ENCODE peak calls at places on chromosomes 13 and 19, in four cellular contexts. One of them, this sample, is unnamed.

GRCh38 chr19:41701401-41702075 is 6.9 kb upstream of the CEACAM5 start:
- DNase-seq in transverse colon: peak
- DNase-seq in adrenal gland: no peak
- DNase-seq in cardiac fibroblast: no peak
- DNase-seq in this sample: no peak

GRCh38 chr19:39197808-39198207 is 1.0 kb downstream of the NCCRP1 start:
- DNase-seq in transverse colon: no peak
- DNase-seq in adrenal gland: no peak
- DNase-seq in cardiac fibroblast: no peak
- DNase-seq in this sample: no peak

GRCh38 chr19:7677664-7678311 is 898 bp downstream of the MCEMP1 start:
- DNase-seq in transverse colon: no peak
- DNase-seq in adrenal gland: no peak
- DNase-seq in cardiac fibroblast: no peak
- DNase-seq in this sample: no peak

GRCh38 chr19:43412441-43412840 is 2.2 kb upstream of the TEX101 start:
- DNase-seq in transverse colon: no peak
- DNase-seq in adrenal gland: no peak
- DNase-seq in cardiac fibroblast: no peak
- DNase-seq in this sample: no peak

GRCh38 chr13:26377038-26377437 is 123.1 kb downstream of the CDK8 start:
- DNase-seq in transverse colon: no peak
- DNase-seq in adrenal gland: no peak
- DNase-seq in cardiac fibroblast: peak
- DNase-seq in this sample: no peak

GRCh38 chr13:49206641-49207040 is 13.5 kb upstream of the MLNR start:
- DNase-seq in transverse colon: no peak
- DNase-seq in adrenal gland: no peak
- DNase-seq in cardiac fibroblast: no peak
- DNase-seq in this sample: no peak

GRCh38 chr13:57996717-57997116 is 365.2 kb downstream of the PCDH17 start:
- DNase-seq in transverse colon: no peak
- DNase-seq in adrenal gland: no peak
- DNase-seq in cardiac fibroblast: no peak
- DNase-seq in this sample: peak

GRCh38 chr19:6527893-6528543 is 2.8 kb upstream of the TNFSF9 start:
- DNase-seq in transverse colon: no peak
- DNase-seq in adrenal gland: no peak
- DNase-seq in cardiac fibroblast: no peak
- DNase-seq in this sample: no peak

GRCh38 chr19:20928371-20928770 is 5.3 kb downstream of the ZNF85 start:
- DNase-seq in transverse colon: no peak
- DNase-seq in adrenal gland: no peak
- DNase-seq in cardiac fibroblast: peak
- DNase-seq in this sample: peak

GRCh38 chr19:42099336-42099925 is 23.5 kb downstream of the ZNF574 start:
- DNase-seq in transverse colon: no peak
- DNase-seq in adrenal gland: no peak
- DNase-seq in cardiac fibroblast: no peak
- DNase-seq in this sample: no peak

GRCh38 chr13:44932850-44933251 is 56.4 kb downstream of the NUFIP1 start:
- DNase-seq in transverse colon: no peak
- DNase-seq in adrenal gland: peak
- DNase-seq in cardiac fibroblast: peak
- DNase-seq in this sample: peak

GRCh38 chr13:95298169-95298940 is 2.9 kb downstream of the ABCC4 start:
- DNase-seq in transverse colon: no peak
- DNase-seq in adrenal gland: no peak
- DNase-seq in cardiac fibroblast: no peak
- DNase-seq in this sample: no peak

GRCh38 chr13:26971990-26972888 is 199.4 kb downstream of the USP12 start:
- DNase-seq in transverse colon: peak
- DNase-seq in adrenal gland: no peak
- DNase-seq in cardiac fibroblast: no peak
- DNase-seq in this sample: peak

GRCh38 chr19:35041548-35042055 is at the start of gene HPN:
- DNase-seq in transverse colon: no peak
- DNase-seq in adrenal gland: no peak
- DNase-seq in cardiac fibroblast: no peak
- DNase-seq in this sample: no peak

GRCh38 chr19:49849433-49850220 is 1.3 kb upstream of the PTOV1 start:
- DNase-seq in transverse colon: no peak
- DNase-seq in adrenal gland: no peak
- DNase-seq in cardiac fibroblast: no peak
- DNase-seq in this sample: no peak

GRCh38 chr19:38320969-38321339 is 1.3 kb downstream of the KCNK6 start:
- DNase-seq in transverse colon: no peak
- DNase-seq in adrenal gland: no peak
- DNase-seq in cardiac fibroblast: no peak
- DNase-seq in this sample: no peak

GRCh38 chr19:33388817-33389573 is 15.5 kb downstream of the CEBPG start:
- DNase-seq in transverse colon: no peak
- DNase-seq in adrenal gland: no peak
- DNase-seq in cardiac fibroblast: no peak
- DNase-seq in this sample: no peak

GRCh38 chr19:28521614-28522544 is 691.1 kb downstream of the UQCRFS1 start:
- DNase-seq in transverse colon: no peak
- DNase-seq in adrenal gland: no peak
- DNase-seq in cardiac fibroblast: no peak
- DNase-seq in this sample: no peak

GRCh38 chr13:65808061-65808460 is 1422.1 kb downstream of the PCDH9 start:
- DNase-seq in transverse colon: no peak
- DNase-seq in adrenal gland: no peak
- DNase-seq in cardiac fibroblast: peak
- DNase-seq in this sample: peak

GRCh38 chr13:67193979-67194378 is 36.2 kb downstream of the PCDH9 start:
- DNase-seq in transverse colon: no peak
- DNase-seq in adrenal gland: no peak
- DNase-seq in cardiac fibroblast: no peak
- DNase-seq in this sample: no peak

GRCh38 chr13:76832258-76832988 is 53.8 kb downstream of the KCTD12 start:
- DNase-seq in transverse colon: no peak
- DNase-seq in adrenal gland: no peak
- DNase-seq in cardiac fibroblast: no peak
- DNase-seq in this sample: no peak

GRCh38 chr13:74487091-74487722 is 353.0 kb upstream of the KLF12 start:
- DNase-seq in transverse colon: no peak
- DNase-seq in adrenal gland: no peak
- DNase-seq in cardiac fibroblast: no peak
- DNase-seq in this sample: peak

GRCh38 chr13:71864981-71865857 is 1.8 kb downstream of the DACH1 start:
- DNase-seq in transverse colon: peak
- DNase-seq in adrenal gland: peak
- DNase-seq in cardiac fibroblast: no peak
- DNase-seq in this sample: peak

DNA sequence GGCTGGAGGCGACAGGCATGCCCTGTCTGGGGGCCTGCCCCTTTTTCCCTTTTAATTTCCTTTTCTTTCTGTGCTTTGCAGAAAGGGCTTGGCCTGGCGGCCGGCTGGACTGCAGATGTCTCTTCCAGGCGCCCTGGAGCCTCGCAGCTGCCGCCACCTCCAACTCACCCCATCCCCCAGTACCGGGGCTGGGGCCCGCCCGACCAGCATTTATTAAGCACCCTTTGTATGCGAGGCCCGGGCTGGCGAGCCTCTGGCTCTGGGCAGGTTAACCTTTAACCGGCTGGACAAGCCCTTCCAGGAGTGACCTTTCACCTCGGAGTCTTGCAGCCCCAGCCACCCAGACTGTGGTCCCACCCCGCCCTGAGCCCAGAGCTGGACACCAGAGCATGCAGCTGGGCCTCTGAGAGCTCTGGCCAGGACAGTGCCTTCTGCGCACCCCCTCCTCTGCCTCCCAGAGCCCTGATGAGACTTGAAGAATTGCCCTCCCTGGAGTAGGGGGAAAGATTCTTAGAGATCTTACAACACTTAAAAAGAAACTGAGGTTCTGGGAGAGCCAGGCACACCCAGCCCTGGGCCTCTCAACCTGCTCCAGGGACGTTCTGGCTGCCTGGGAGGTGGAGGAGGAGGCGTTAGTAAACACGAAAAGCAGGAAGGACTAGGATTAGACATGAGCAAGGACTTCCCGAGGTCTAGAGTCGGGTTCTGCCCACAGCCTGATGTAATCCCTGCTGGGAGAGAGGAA is 1.1 kb upstream of the NR2F6 start:
- DNase-seq in transverse colon: peak
- DNase-seq in adrenal gland: peak
- DNase-seq in cardiac fibroblast: no peak
- DNase-seq in this sample: peak
- H3K4me3 ChIP-seq in transverse colon: peak
- H3K4me3 ChIP-seq in adrenal gland: no peak
- H3K4me3 ChIP-seq in cardiac fibroblast: no peak
- H3K4me3 ChIP-seq in this sample: no peak

GRCh38 chr13:114020750-114021463 is 47.0 kb upstream of the C13orf46 start:
- DNase-seq in transverse colon: peak
- DNase-seq in adrenal gland: no peak
- DNase-seq in cardiac fibroblast: no peak
- DNase-seq in this sample: no peak
- TF ChIP-seq CTCF in transverse colon: no peak
- TF ChIP-seq CTCF in adrenal gland: no peak
- TF ChIP-seq CTCF in cardiac fibroblast: no peak
- TF ChIP-seq CTCF in this sample: no peak

GRCh38 chr13:47707414-47707813 is 293.7 kb downstream of the SUCLA2 start:
- DNase-seq in transverse colon: no peak
- DNase-seq in adrenal gland: no peak
- DNase-seq in cardiac fibroblast: no peak
- DNase-seq in this sample: no peak
- H3K4me3 ChIP-seq in transverse colon: no peak
- H3K4me3 ChIP-seq in adrenal gland: no peak
- H3K4me3 ChIP-seq in cardiac fibroblast: no peak
- H3K4me3 ChIP-seq in this sample: no peak

GRCh38 chr19:46613525-46613924 is 11.4 kb downstream of the PTGIR start:
- DNase-seq in transverse colon: no peak
- DNase-seq in adrenal gland: no peak
- DNase-seq in cardiac fibroblast: no peak
- DNase-seq in this sample: no peak
- TF ChIP-seq CTCF in transverse colon: no peak
- TF ChIP-seq CTCF in adrenal gland: no peak
- TF ChIP-seq CTCF in cardiac fibroblast: no peak
- TF ChIP-seq CTCF in this sample: no peak

GRCh38 chr13:37640499-37640898 is 41.9 kb upstream of the POSTN start:
- DNase-seq in transverse colon: no peak
- DNase-seq in adrenal gland: no peak
- DNase-seq in cardiac fibroblast: peak
- DNase-seq in this sample: peak
- H3K4me3 ChIP-seq in transverse colon: no peak
- H3K4me3 ChIP-seq in adrenal gland: no peak
- H3K4me3 ChIP-seq in cardiac fibroblast: no peak
- H3K4me3 ChIP-seq in this sample: no peak

GRCh38 chr13:96963786-96964475 is 30.3 kb downstream of the OXGR1 start:
- DNase-seq in transverse colon: no peak
- DNase-seq in adrenal gland: no peak
- DNase-seq in cardiac fibroblast: no peak
- DNase-seq in this sample: no peak

GRCh38 chr13:96966415-96967102 is 27.7 kb downstream of the OXGR1 start:
- DNase-seq in transverse colon: no peak
- DNase-seq in adrenal gland: no peak
- DNase-seq in cardiac fibroblast: no peak
- DNase-seq in this sample: no peak

GRCh38 chr13:96968027-96968426 is 26.2 kb downstream of the OXGR1 start:
- DNase-seq in transverse colon: no peak
- DNase-seq in adrenal gland: no peak
- DNase-seq in cardiac fibroblast: no peak
- DNase-seq in this sample: no peak

DNA sequence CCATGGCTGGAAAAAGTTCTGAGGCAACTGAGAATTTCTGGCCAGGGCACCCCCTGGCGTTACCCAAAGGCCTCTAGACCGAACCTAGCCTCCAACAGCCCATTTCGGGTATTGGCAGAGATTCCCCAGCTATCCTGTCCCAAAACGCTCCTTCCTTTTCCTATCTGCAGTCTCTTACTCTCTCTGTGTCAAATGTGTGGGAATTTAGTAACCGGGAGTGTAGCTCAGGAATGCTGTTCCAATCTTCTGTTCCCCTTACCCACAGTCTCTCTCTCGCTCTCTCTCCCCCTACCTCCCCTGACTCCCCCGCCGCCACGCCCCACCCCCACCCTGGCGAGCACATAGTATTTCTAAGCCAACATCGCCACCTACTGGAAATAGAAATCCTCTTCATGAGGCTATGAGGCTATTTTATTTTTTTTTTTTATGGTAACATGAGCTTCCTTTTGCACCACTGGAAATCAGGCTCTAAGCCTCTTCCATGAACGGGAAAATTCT is 27.0 kb downstream of the OXGR1 start:
- DNase-seq in transverse colon: no peak
- DNase-seq in adrenal gland: no peak
- DNase-seq in cardiac fibroblast: no peak
- DNase-seq in this sample: no peak
- TF ChIP-seq CTCF in transverse colon: no peak
- TF ChIP-seq CTCF in adrenal gland: peak
- TF ChIP-seq CTCF in cardiac fibroblast: no peak
- TF ChIP-seq CTCF in this sample: no peak

DNA sequence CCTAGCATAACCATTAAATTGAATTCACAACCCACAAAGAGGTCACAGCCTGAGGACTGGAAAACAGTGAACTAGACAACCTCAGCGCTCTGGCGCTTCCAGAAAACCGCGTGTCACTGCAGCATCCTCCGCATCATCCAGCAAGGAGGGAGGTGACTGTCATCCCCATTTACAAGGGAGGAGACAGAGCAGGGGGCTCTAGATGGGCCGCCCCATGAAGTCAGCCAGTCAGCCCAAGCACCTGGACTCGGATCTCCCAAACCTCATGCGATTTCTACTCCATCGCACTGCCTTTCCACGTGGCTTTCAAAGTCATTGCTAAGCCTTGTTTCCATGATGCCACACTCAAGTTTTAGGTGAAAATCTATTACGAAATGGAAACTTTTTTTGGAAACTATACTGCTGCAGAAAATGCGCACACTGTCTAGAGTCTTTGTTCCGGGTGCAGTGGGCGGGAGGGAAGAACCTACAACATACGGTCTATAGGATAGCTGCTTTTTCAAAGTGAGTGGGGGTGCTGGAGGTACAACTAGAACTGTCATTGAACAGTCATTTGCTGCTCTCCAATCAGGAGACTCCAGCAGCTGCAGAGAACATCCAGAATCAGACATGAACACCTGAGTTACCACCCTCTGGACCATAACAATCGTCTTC is 2.8 kb downstream of the AP3D1 start:
- DNase-seq in transverse colon: no peak
- DNase-seq in adrenal gland: no peak
- DNase-seq in cardiac fibroblast: no peak
- DNase-seq in this sample: no peak
- H3K4me3 ChIP-seq in transverse colon: no peak
- H3K4me3 ChIP-seq in adrenal gland: no peak
- H3K4me3 ChIP-seq in cardiac fibroblast: no peak
- H3K4me3 ChIP-seq in this sample: no peak

DNA sequence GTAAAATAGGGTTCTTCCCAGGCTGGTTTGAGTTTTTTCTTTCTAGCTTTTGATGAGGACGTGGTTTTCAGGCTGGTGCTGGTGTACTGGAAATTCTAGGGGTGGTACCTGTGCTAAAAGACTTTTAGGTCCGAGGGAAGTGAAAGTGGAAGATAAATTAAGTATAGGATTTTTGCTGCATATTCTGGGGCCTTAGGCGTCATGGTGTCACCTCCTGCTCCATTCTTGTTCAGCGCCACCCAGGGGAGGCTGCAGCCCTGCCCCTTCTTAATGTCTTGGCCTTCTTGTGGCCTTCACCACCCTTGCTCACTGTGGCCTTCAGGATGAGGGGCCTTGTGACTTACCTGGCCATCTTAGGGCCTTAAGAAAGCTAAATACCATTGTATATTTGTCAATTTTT is 12.4 kb downstream of the ZNF552 start:
- DNase-seq in transverse colon: no peak
- DNase-seq in adrenal gland: no peak
- DNase-seq in cardiac fibroblast: no peak
- DNase-seq in this sample: no peak
- TF ChIP-seq CTCF in transverse colon: no peak
- TF ChIP-seq CTCF in adrenal gland: no peak
- TF ChIP-seq CTCF in cardiac fibroblast: no peak
- TF ChIP-seq CTCF in this sample: no peak

This sample was measured in astrocyte of the spinal cord.